ENCODE peak calls at places on chromosomes 3 and 15, in four cellular contexts. C is SJSA1, B is H54, E is epithelial cell of esophagus. X is an unnamed sample.

GRCh38 chr15:77599899-77600298 is 32.8 kb downstream of the LINGO1 start:
- DNase-seq in C (no peak), E (peak; percentile 11), B (peak; percentile 38), X (no peak)

GRCh38 chr3:161977063-161977462 is 480.5 kb downstream of the OTOL1 start:
- DNase-seq in C (no peak), B (no peak), E (peak; percentile 25), X (no peak)

GRCh38 chr3:174101244-174101643 is 703.7 kb downstream of the NLGN1 start:
- DNase-seq in E (peak; percentile 67), C (no peak), B (peak; percentile 7), X (no peak)

GRCh38 chr3:123036352-123037014 is 8.9 kb upstream of the SEMA5B start:
- DNase-seq in E (peak; percentile 89), C (no peak), B (no peak), X (no peak)

GRCh38 chr3:187131981-187132380 is 7.3 kb downstream of the RPL39L start:
- DNase-seq in C (no peak), B (no peak), E (peak; percentile 19), X (no peak)

GRCh38 chr3:9930804-9931418 is 2.7 kb upstream of the CRELD1 start:
- DNase-seq in B (no peak), E (no peak), C (no peak), X (no peak)

GRCh38 chr15:39099524-39099923 is 481.4 kb upstream of the THBS1 start:
- DNase-seq in B (no peak), C (no peak), E (no peak), X (no peak)

GRCh38 chr3:15796771-15797599 is 794 bp downstream of the ANKRD28 start:
- DNase-seq in C (no peak), E (peak; percentile 65), B (no peak), X (no peak)

GRCh38 chr3:176595307-176595706 is 602.0 kb downstream of the TBL1XR1 start:
- DNase-seq in C (no peak), B (no peak), E (no peak), X (no peak)

GRCh38 chr3:120066634-120067033 is 27.6 kb downstream of the GSK3B start:
- DNase-seq in E (no peak), B (no peak), C (no peak), X (no peak)

GRCh38 chr3:54951405-54951804 is 23.5 kb upstream of the LRTM1 start:
- DNase-seq in E (peak; percentile 55), B (peak; percentile 65), C (peak; percentile 77), X (peak; percentile 69)

GRCh38 chr3:141331370-141332318 is 36.7 kb upstream of the ZBTB38 start:
- DNase-seq in E (peak; percentile 96), C (peak; percentile 82), B (peak; percentile 84), X (peak; percentile 82)

GRCh38 chr3:175002732-175003143 is 143.6 kb downstream of the NAALADL2 start:
- DNase-seq in C (peak; percentile 68), B (no peak), E (peak; percentile 71), X (no peak)